ENCODE peak calls at places on chromosomes 16 and 17, in six cellular contexts. One of them, this sample, is unnamed. For H3K9me3, the result is how much of the 10 kb centered on the place peaks cover.

GRCh38 chr16:85854935-85855334 is 44.0 kb upstream of the IRF8 start:
- DNase-seq in heart right ventricle: no peak
- DNase-seq in SJSA1: no peak
- DNase-seq in hepatocyte: no peak
- DNase-seq in prostate gland: no peak
- DNase-seq in uterus: no peak
- DNase-seq in this sample: no peak

GRCh38 chr17:69511244-69511643 is 96.7 kb downstream of the MAP2K6 start:
- DNase-seq in SJSA1: peak
- DNase-seq in heart right ventricle: no peak
- DNase-seq in prostate gland: no peak
- DNase-seq in hepatocyte: no peak
- DNase-seq in uterus: no peak
- DNase-seq in this sample: no peak

GRCh38 chr16:2388875-2389433 is 40.3 kb upstream of the CCNF start:
- DNase-seq in hepatocyte: no peak
- DNase-seq in prostate gland: peak
- DNase-seq in uterus: no peak
- DNase-seq in heart right ventricle: no peak
- DNase-seq in SJSA1: no peak
- DNase-seq in this sample: no peak

GRCh38 chr17:15398736-15399331 is 57.4 kb upstream of the TEKT3 start:
- DNase-seq in uterus: no peak
- DNase-seq in hepatocyte: peak
- DNase-seq in prostate gland: no peak
- DNase-seq in heart right ventricle: no peak
- DNase-seq in SJSA1: peak
- DNase-seq in this sample: no peak

GRCh38 chr16:66701516-66701915 is 5.0 kb upstream of the CMTM4 start:
- DNase-seq in SJSA1: no peak
- DNase-seq in hepatocyte: no peak
- DNase-seq in prostate gland: no peak
- DNase-seq in heart right ventricle: no peak
- DNase-seq in uterus: no peak
- DNase-seq in this sample: no peak

GRCh38 chr16:75931043-75931442 is 204.8 kb upstream of the CPHXL start:
- DNase-seq in uterus: no peak
- DNase-seq in SJSA1: peak
- DNase-seq in hepatocyte: peak
- DNase-seq in heart right ventricle: no peak
- DNase-seq in prostate gland: no peak
- DNase-seq in this sample: no peak

GRCh38 chr16:27402964-27403600 is 1.1 kb downstream of the IL21R start:
- DNase-seq in hepatocyte: no peak
- DNase-seq in prostate gland: no peak
- DNase-seq in heart right ventricle: no peak
- DNase-seq in uterus: no peak
- DNase-seq in SJSA1: no peak
- DNase-seq in this sample: no peak

GRCh38 chr16:84096447-84097005 is 20.2 kb downstream of the MBTPS1 start:
- DNase-seq in uterus: no peak
- DNase-seq in hepatocyte: peak
- DNase-seq in heart right ventricle: no peak
- DNase-seq in prostate gland: peak
- DNase-seq in SJSA1: no peak
- DNase-seq in this sample: no peak

GRCh38 chr16:84922351-84923135 is 88.8 kb downstream of the ZDHHC7 start:
- DNase-seq in prostate gland: no peak
- DNase-seq in hepatocyte: no peak
- DNase-seq in uterus: peak
- DNase-seq in heart right ventricle: peak
- DNase-seq in SJSA1: no peak
- DNase-seq in this sample: no peak

GRCh38 chr16:4217246-4218131 is 24.4 kb downstream of the SRL start:
- DNase-seq in hepatocyte: peak
- DNase-seq in prostate gland: peak
- DNase-seq in SJSA1: no peak
- DNase-seq in heart right ventricle: peak
- DNase-seq in uterus: no peak
- DNase-seq in this sample: peak

GRCh38 chr16:51326131-51326856 is 175.2 kb upstream of the SALL1 start:
- DNase-seq in SJSA1: peak
- DNase-seq in prostate gland: no peak
- DNase-seq in uterus: peak
- DNase-seq in heart right ventricle: no peak
- DNase-seq in hepatocyte: peak
- DNase-seq in this sample: no peak

GRCh38 chr17:18008496-18009268 is 30.3 kb downstream of the ATPAF2 start:
- DNase-seq in uterus: no peak
- DNase-seq in prostate gland: no peak
- DNase-seq in hepatocyte: no peak
- DNase-seq in SJSA1: peak
- DNase-seq in heart right ventricle: no peak
- DNase-seq in this sample: no peak

GRCh38 chr17:49439673-49440571 is 25.2 kb upstream of the PHB1 start:
- DNase-seq in heart right ventricle: no peak
- DNase-seq in uterus: no peak
- DNase-seq in SJSA1: no peak
- DNase-seq in hepatocyte: no peak
- DNase-seq in prostate gland: no peak
- DNase-seq in this sample: no peak

GRCh38 chr16:46884513-46885293 is 541 bp downstream of the GPT2 start:
- DNase-seq in hepatocyte: peak
- DNase-seq in uterus: no peak
- DNase-seq in heart right ventricle: no peak
- DNase-seq in prostate gland: no peak
- DNase-seq in SJSA1: no peak
- DNase-seq in this sample: no peak

GRCh38 chr16:50972899-50973298 is 178.2 kb downstream of the SALL1 start:
- DNase-seq in hepatocyte: no peak
- DNase-seq in heart right ventricle: no peak
- DNase-seq in uterus: no peak
- DNase-seq in prostate gland: no peak
- DNase-seq in SJSA1: no peak
- DNase-seq in this sample: no peak

GRCh38 chr16:4947722-4948503 is 10.2 kb upstream of the SEC14L5 start:
- DNase-seq in hepatocyte: peak
- DNase-seq in uterus: no peak
- DNase-seq in SJSA1: no peak
- DNase-seq in heart right ventricle: no peak
- DNase-seq in prostate gland: no peak
- DNase-seq in this sample: peak

GRCh38 chr16:11333696-11334095 is 11.6 kb upstream of the RMI2 start:
- DNase-seq in uterus: peak
- DNase-seq in heart right ventricle: no peak
- DNase-seq in hepatocyte: no peak
- DNase-seq in SJSA1: no peak
- DNase-seq in prostate gland: no peak
- DNase-seq in this sample: no peak

GRCh38 chr16:77723108-77723514 is 797 bp downstream of the NUDT7 start:
- DNase-seq in SJSA1: no peak
- DNase-seq in prostate gland: no peak
- DNase-seq in heart right ventricle: peak
- DNase-seq in uterus: peak
- DNase-seq in hepatocyte: peak
- DNase-seq in this sample: no peak

GRCh38 chr17:78131172-78132085 is 858 bp downstream of the TMC8 start:
- DNase-seq in SJSA1: no peak
- DNase-seq in uterus: no peak
- DNase-seq in prostate gland: no peak
- DNase-seq in heart right ventricle: no peak
- DNase-seq in hepatocyte: no peak
- DNase-seq in this sample: no peak

GRCh38 chr17:81491193-81491592 is 21.4 kb downstream of the ACTG1 start:
- DNase-seq in SJSA1: peak
- DNase-seq in hepatocyte: peak
- DNase-seq in prostate gland: no peak
- DNase-seq in uterus: no peak
- DNase-seq in heart right ventricle: no peak
- DNase-seq in this sample: peak

GRCh38 chr16:85460252-85460982 is 152.7 kb upstream of the GSE1 start:
- DNase-seq in uterus: no peak
- DNase-seq in prostate gland: no peak
- DNase-seq in hepatocyte: peak
- DNase-seq in SJSA1: no peak
- DNase-seq in heart right ventricle: no peak
- DNase-seq in this sample: peak

GRCh38 chr17:81406117-81406953 is 11.1 kb downstream of the BAHCC1 start:
- DNase-seq in uterus: peak
- DNase-seq in prostate gland: no peak
- DNase-seq in hepatocyte: no peak
- DNase-seq in SJSA1: no peak
- DNase-seq in heart right ventricle: no peak
- DNase-seq in this sample: peak

GRCh38 chr16:72847187-72848044 is 200.5 kb downstream of the ZFHX3 start:
- DNase-seq in SJSA1: peak
- DNase-seq in prostate gland: no peak
- DNase-seq in uterus: no peak
- DNase-seq in hepatocyte: peak
- DNase-seq in heart right ventricle: peak
- DNase-seq in this sample: peak

GRCh38 chr16:51490866-51491265 is 339.8 kb upstream of the SALL1 start:
- DNase-seq in prostate gland: no peak
- DNase-seq in heart right ventricle: no peak
- DNase-seq in SJSA1: no peak
- DNase-seq in uterus: no peak
- DNase-seq in hepatocyte: no peak
- DNase-seq in this sample: no peak

GRCh38 chr16:77674888-77675287 is 47.4 kb upstream of the NUDT7 start:
- DNase-seq in SJSA1: peak
- DNase-seq in hepatocyte: no peak
- DNase-seq in heart right ventricle: no peak
- DNase-seq in prostate gland: no peak
- DNase-seq in uterus: no peak
- DNase-seq in this sample: no peak

GRCh38 chr17:9273334-9274118 is 252.2 kb downstream of the NTN1 start:
- DNase-seq in SJSA1: no peak
- DNase-seq in hepatocyte: no peak
- DNase-seq in prostate gland: no peak
- DNase-seq in uterus: peak
- DNase-seq in heart right ventricle: peak
- DNase-seq in this sample: no peak

GRCh38 chr16:72983728-72984350 is 64.1 kb downstream of the ZFHX3 start:
- DNase-seq in SJSA1: no peak
- DNase-seq in hepatocyte: no peak
- DNase-seq in heart right ventricle: no peak
- DNase-seq in prostate gland: peak
- DNase-seq in uterus: no peak
- DNase-seq in this sample: no peak

GRCh38 chr17:75468779-75469373 is 12.4 kb downstream of the TMEM94 start:
- DNase-seq in uterus: no peak
- DNase-seq in SJSA1: no peak
- DNase-seq in heart right ventricle: no peak
- DNase-seq in prostate gland: no peak
- DNase-seq in hepatocyte: no peak
- DNase-seq in this sample: no peak

GRCh38 chr17:70984873-70985272 is 815.5 kb downstream of the KCNJ2 start:
- DNase-seq in uterus: no peak
- DNase-seq in prostate gland: no peak
- DNase-seq in SJSA1: no peak
- DNase-seq in hepatocyte: no peak
- DNase-seq in heart right ventricle: no peak
- DNase-seq in this sample: no peak
- H3K9me3 ChIP-seq in uterus: under half
- H3K9me3 ChIP-seq in prostate gland: under half
- H3K9me3 ChIP-seq in SJSA1: under half
- H3K9me3 ChIP-seq in hepatocyte: under half
- H3K9me3 ChIP-seq in heart right ventricle: under half
- H3K9me3 ChIP-seq in this sample: under half

GRCh38 chr16:87064731-87065720 is 252.2 kb downstream of the C16orf95 start:
- DNase-seq in hepatocyte: no peak
- DNase-seq in prostate gland: no peak
- DNase-seq in SJSA1: no peak
- DNase-seq in heart right ventricle: peak
- DNase-seq in uterus: no peak
- DNase-seq in this sample: no peak
- H3K4me3 ChIP-seq in hepatocyte: no peak
- H3K4me3 ChIP-seq in prostate gland: no peak
- H3K4me3 ChIP-seq in SJSA1: no peak
- H3K4me3 ChIP-seq in heart right ventricle: no peak
- H3K4me3 ChIP-seq in uterus: no peak
- H3K4me3 ChIP-seq in this sample: no peak

GRCh38 chr16:12600116-12600515 is 203.6 kb downstream of the CPPED1 start:
- DNase-seq in prostate gland: no peak
- DNase-seq in heart right ventricle: no peak
- DNase-seq in SJSA1: no peak
- DNase-seq in hepatocyte: no peak
- DNase-seq in uterus: no peak
- DNase-seq in this sample: no peak

GRCh38 chr16:12602811-12603698 is 200.6 kb downstream of the CPPED1 start:
- DNase-seq in prostate gland: no peak
- DNase-seq in uterus: no peak
- DNase-seq in heart right ventricle: no peak
- DNase-seq in SJSA1: no peak
- DNase-seq in hepatocyte: no peak
- DNase-seq in this sample: peak

GRCh38 chr16:12600536-12601256 is 203.0 kb downstream of the CPPED1 start:
- DNase-seq in uterus: no peak
- DNase-seq in prostate gland: no peak
- DNase-seq in heart right ventricle: no peak
- DNase-seq in SJSA1: no peak
- DNase-seq in hepatocyte: no peak
- DNase-seq in this sample: no peak

GRCh38 chr16:12601290-12601900 is 202.3 kb downstream of the CPPED1 start:
- DNase-seq in hepatocyte: no peak
- DNase-seq in prostate gland: no peak
- DNase-seq in SJSA1: no peak
- DNase-seq in uterus: no peak
- DNase-seq in heart right ventricle: no peak
- DNase-seq in this sample: no peak
- H3K9me3 ChIP-seq in hepatocyte: under half
- H3K9me3 ChIP-seq in prostate gland: under half
- H3K9me3 ChIP-seq in SJSA1: under half
- H3K9me3 ChIP-seq in uterus: under half
- H3K9me3 ChIP-seq in heart right ventricle: under half
- H3K9me3 ChIP-seq in this sample: under half

GRCh38 chr17:13538841-13539411 is 62.8 kb downstream of the HS3ST3A1 start:
- DNase-seq in SJSA1: no peak
- DNase-seq in prostate gland: no peak
- DNase-seq in heart right ventricle: no peak
- DNase-seq in uterus: no peak
- DNase-seq in hepatocyte: no peak
- DNase-seq in this sample: no peak

GRCh38 chr17:13542612-13543011 is 59.1 kb downstream of the HS3ST3A1 start:
- DNase-seq in heart right ventricle: no peak
- DNase-seq in hepatocyte: no peak
- DNase-seq in prostate gland: no peak
- DNase-seq in SJSA1: no peak
- DNase-seq in uterus: no peak
- DNase-seq in this sample: no peak

GRCh38 chr17:13539421-13539820 is 62.3 kb downstream of the HS3ST3A1 start:
- DNase-seq in SJSA1: no peak
- DNase-seq in prostate gland: no peak
- DNase-seq in heart right ventricle: no peak
- DNase-seq in hepatocyte: no peak
- DNase-seq in uterus: no peak
- DNase-seq in this sample: no peak

GRCh38 chr17:13541032-13541480 is 60.7 kb downstream of the HS3ST3A1 start:
- DNase-seq in uterus: no peak
- DNase-seq in SJSA1: peak
- DNase-seq in prostate gland: no peak
- DNase-seq in heart right ventricle: no peak
- DNase-seq in hepatocyte: peak
- DNase-seq in this sample: no peak

GRCh38 chr17:13540546-13540945 is 61.2 kb downstream of the HS3ST3A1 start:
- DNase-seq in uterus: no peak
- DNase-seq in hepatocyte: no peak
- DNase-seq in heart right ventricle: no peak
- DNase-seq in SJSA1: no peak
- DNase-seq in prostate gland: no peak
- DNase-seq in this sample: no peak
- H3K4me3 ChIP-seq in uterus: no peak
- H3K4me3 ChIP-seq in hepatocyte: no peak
- H3K4me3 ChIP-seq in heart right ventricle: no peak
- H3K4me3 ChIP-seq in SJSA1: no peak
- H3K4me3 ChIP-seq in prostate gland: no peak
- H3K4me3 ChIP-seq in this sample: no peak